ENCODE peak calls at places on chromosomes 2 and 18, in five cellular contexts. B is stimulated activated CD4-positive, alpha-beta T cell treated with anti-CD3 and anti-CD28 coated beads, Interleukin-4, amount 100 ng/mL, for 24 hours; K is HuH-7.5; J is neuronal stem cell; S is GM04504. I is an unnamed sample.

GRCh38 chr18:28114472-28114871 is 62.5 kb downstream of the CDH2 start:
- DNase-seq in B (no peak), K (no peak), J (no peak), S (no peak), I (peak; percentile 24)

GRCh38 chr2:191341436-191341835 is 96.2 kb downstream of the MYO1B start:
- DNase-seq in B (no peak), K (no peak), J (no peak), S (no peak), I (no peak)

GRCh38 chr2:61771904-61772845 is 81.7 kb downstream of the FAM161A start:
- DNase-seq in B (no peak), K (no peak), J (no peak), S (no peak), I (no peak)

GRCh38 chr2:175233135-175233719 is 51.7 kb upstream of the ATP5MC3 start:
- DNase-seq in B (no peak), K (no peak), J (no peak), S (peak; percentile 28), I (peak; percentile 9)

GRCh38 chr2:44549099-44549471 is 187.3 kb downstream of the CAMKMT start:
- DNase-seq in B (no peak), K (no peak), J (no peak), S (peak; percentile 84), I (peak; percentile 70)

GRCh38 chr2:239930378-239930777 is 94.8 kb downstream of the NDUFA10 start:
- DNase-seq in B (no peak), K (no peak), J (no peak), S (no peak), I (no peak)

GRCh38 chr2:135909976-135910375 is 33.7 kb upstream of the MCM6 start:
- DNase-seq in B (no peak), K (no peak), J (no peak), S (no peak), I (peak; percentile 12)

GRCh38 chr2:218024871-218025270 is 22.1 kb upstream of the TNS1 start:
- DNase-seq in B (no peak), K (no peak), J (no peak), S (no peak), I (no peak)

GRCh38 chr2:55033076-55033742 is 17.0 kb downstream of the RTN4 start:
- DNase-seq in B (no peak), K (no peak), J (no peak), S (no peak), I (no peak)

GRCh38 chr18:6058941-6059340 is 163.6 kb upstream of the TMEM200C start:
- DNase-seq in B (no peak), K (no peak), J (peak; percentile 26), S (no peak), I (peak; percentile 40)

GRCh38 chr2:76163860-76164259 is 453.1 kb upstream of the GCFC2 start:
- DNase-seq in B (no peak), K (no peak), J (no peak), S (no peak), I (no peak)

GRCh38 chr18:21241224-21242131 is 554 bp upstream of the GREB1L start:
- DNase-seq in B (no peak), K (peak; percentile 83), J (peak; percentile 52), S (no peak), I (no peak)

GRCh38 chr2:154882725-154883124 is 184.2 kb downstream of the KCNJ3 start:
- DNase-seq in B (no peak), K (no peak), J (no peak), S (no peak), I (no peak)

GRCh38 chr2:215382011-215382410 is 53.9 kb downstream of the FN1 start:
- DNase-seq in B (no peak), K (no peak), J (no peak), S (no peak), I (no peak)